ENCODE peak calls at places on chromosomes 3 and 15, in nine cellular contexts. E, K, W, T, Q, R, C, H and S are unnamed samples.

GRCh38 chr15:68372291-68372811 is 59.6 kb downstream of the ITGA11 start:
- DNase-seq in E (no peak), K (no peak), W (peak), T (peak), Q (no peak), R (no peak), C (no peak), H (peak), S (peak)

GRCh38 chr3:104297617-104298016 is 1069.1 kb upstream of the ALCAM start:
- DNase-seq in E (no peak), K (no peak), W (no peak), T (no peak), Q (no peak), R (no peak), C (no peak), H (no peak), S (no peak)

GRCh38 chr3:153246805-153247204 is 84.8 kb downstream of the RAP2B start:
- DNase-seq in E (no peak), K (no peak), W (no peak), T (no peak), Q (no peak), R (no peak), C (no peak), H (no peak), S (no peak)

GRCh38 chr15:88115529-88116152 is 140.9 kb downstream of the NTRK3 start:
- DNase-seq in E (no peak), K (no peak), W (no peak), T (no peak), Q (no peak), R (peak), C (no peak), H (no peak), S (peak)

GRCh38 chr15:51240066-51240465 is 98.3 kb downstream of the CYP19A1 start:
- DNase-seq in E (no peak), K (no peak), W (no peak), T (no peak), Q (no peak), R (no peak), C (no peak), H (no peak), S (no peak)

GRCh38 chr3:194512895-194513601 is 26.2 kb upstream of the ATP13A3 start:
- DNase-seq in E (no peak), K (no peak), W (no peak), T (no peak), Q (no peak), R (no peak), C (peak), H (peak), S (no peak)

GRCh38 chr3:134373942-134374790 is at the start of gene AMOTL2:
- DNase-seq in E (peak), K (peak), W (peak), T (peak), Q (peak), R (peak), C (peak), H (peak), S (peak)

GRCh38 chr3:13223574-13224237 is 150.5 kb upstream of the IQSEC1 start:
- DNase-seq in E (peak), K (no peak), W (no peak), T (no peak), Q (no peak), R (no peak), C (no peak), H (peak), S (no peak)

GRCh38 chr3:135989247-135989646 is 23.7 kb downstream of the PPP2R3A start:
- DNase-seq in E (no peak), K (no peak), W (no peak), T (no peak), Q (no peak), R (no peak), C (no peak), H (no peak), S (no peak)

GRCh38 chr3:163043074-163043473 is 1546.5 kb downstream of the OTOL1 start:
- DNase-seq in E (no peak), K (no peak), W (peak), T (no peak), Q (no peak), R (no peak), C (no peak), H (peak), S (no peak)

GRCh38 chr3:21226086-21226485 is 524.9 kb downstream of the ZNF385D start:
- DNase-seq in E (no peak), K (no peak), W (no peak), T (no peak), Q (no peak), R (no peak), C (no peak), H (no peak), S (no peak)

GRCh38 chr3:124248471-124249028 is 256.6 kb upstream of the ROPN1 start:
- DNase-seq in E (no peak), K (no peak), W (no peak), T (peak), Q (no peak), R (no peak), C (peak), H (no peak), S (peak)
- H3K27ac ChIP-seq in E (no peak), K (no peak), W (no peak), T (no peak), Q (peak), R (peak), C (peak), H (no peak), S (peak)

DNA sequence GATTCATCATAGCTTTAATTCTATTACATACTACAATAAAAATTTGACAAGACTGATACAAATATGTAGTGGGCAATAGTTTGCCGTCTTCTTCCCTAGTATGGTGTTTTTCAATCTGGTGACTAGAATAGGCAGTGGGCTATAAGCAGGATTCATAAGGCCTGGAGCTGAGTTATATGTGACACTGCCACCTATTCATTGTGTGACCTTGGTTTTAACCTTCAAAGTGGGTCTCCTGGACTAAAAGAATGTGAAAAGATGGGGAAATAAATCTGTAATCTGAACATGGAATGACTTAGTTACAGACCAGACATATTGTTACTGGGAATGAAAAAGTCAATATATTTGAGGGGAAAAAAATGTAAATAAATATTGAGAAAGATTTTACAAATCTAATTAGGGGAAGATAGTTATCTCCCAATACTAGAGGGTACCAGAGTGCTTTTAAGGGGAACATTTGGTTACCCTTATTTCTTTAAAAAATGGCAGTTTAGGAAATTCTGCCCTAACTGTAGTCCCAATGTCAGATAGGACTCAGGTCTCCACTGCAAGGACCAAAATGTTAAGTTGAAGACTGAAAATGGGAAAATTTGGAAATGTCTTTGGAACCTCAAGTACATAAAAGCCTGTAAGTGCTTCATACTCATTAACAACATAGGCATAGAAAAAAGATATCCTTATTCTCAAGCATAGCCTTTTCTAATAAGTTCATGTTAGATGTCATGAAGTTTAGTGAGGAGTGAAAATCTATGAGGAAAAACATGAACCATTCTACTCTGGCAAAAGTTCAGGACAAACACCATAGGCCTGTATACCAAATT is 10.7 kb upstream of the SETD5 start:
- DNase-seq in E (no peak), K (no peak), W (no peak), T (no peak), Q (no peak), R (no peak), C (no peak), H (peak), S (no peak)
- TF ChIP-seq POLR2AphosphoS5 in E (no peak), K (no peak), W (no peak), T (peak), Q (no peak), R (no peak), C (no peak), H (no peak), S (no peak)

GRCh38 chr3:66482005-66482404 is 18.8 kb downstream of the LRIG1 start:
- DNase-seq in E (no peak), K (no peak), W (no peak), T (no peak), Q (no peak), R (no peak), C (no peak), H (no peak), S (no peak)
- H3K27ac ChIP-seq in E (no peak), K (no peak), W (peak), T (no peak), Q (peak), R (peak), C (peak), H (peak), S (peak)

DNA sequence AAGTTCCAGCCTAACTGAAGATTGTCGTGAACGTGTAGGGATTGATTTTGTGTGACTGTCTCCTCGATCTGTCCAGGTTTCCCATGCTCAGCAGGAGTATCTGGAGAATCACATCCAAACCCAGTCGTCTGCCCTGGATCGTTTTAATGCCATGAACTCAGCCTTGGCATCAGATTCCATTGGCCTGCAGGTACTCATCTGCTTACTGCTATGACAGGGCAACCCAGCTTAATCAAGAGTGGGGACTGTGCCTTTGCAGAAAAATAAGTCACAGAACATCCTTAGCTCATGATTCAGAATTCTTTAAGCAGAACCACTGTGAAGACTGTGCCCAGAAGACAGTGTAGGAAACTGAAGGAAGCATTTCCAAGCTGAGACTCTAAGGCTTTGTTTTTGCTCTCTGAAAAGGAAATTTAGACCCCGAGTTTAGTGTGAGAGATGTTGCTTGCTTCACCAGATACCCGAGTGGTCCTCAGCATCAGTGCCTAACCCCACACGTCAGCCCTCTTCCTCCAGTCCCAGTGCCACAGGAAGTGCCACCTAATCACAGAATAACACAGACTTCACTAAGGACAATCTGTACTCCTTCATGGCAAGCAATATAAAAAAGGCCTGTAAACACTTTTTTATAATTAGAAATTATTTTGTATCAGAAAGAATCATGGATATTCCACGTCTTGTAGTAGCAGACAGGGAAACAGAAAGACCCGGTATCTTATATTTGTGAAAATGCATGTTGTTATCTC is 34.2 kb downstream of the MYZAP start:
- DNase-seq in E (no peak), K (no peak), W (no peak), T (no peak), Q (no peak), R (no peak), C (no peak), H (no peak), S (no peak)
- TF ChIP-seq POLR2AphosphoS5 in E (no peak), K (no peak), W (no peak), T (no peak), Q (no peak), R (no peak), C (no peak), H (no peak), S (no peak)